ENCODE peak calls at places on chromosome 10, in four cellular contexts. C is germinal center, M is AG08395, V is dermis microvascular lymphatic vessel endothelial cell. B is an unnamed sample.

GRCh38 chr10:6203331-6204062 is 765 bp downstream of the PFKFB3 start:
- DNase-seq in C (peak), M (peak), V (peak), B (peak)

GRCh38 chr10:99676435-99676834 is 17.1 kb downstream of the ENTPD7 start:
- DNase-seq in C (no peak), M (peak), V (no peak), B (no peak)

GRCh38 chr10:91144961-91145360 is 75.5 kb upstream of the PCGF5 start:
- DNase-seq in C (no peak), M (no peak), V (no peak), B (no peak)

GRCh38 chr10:93075369-93076221 is 1.9 kb downstream of the CYP26A1 start:
- DNase-seq in C (no peak), M (no peak), V (no peak), B (no peak)

GRCh38 chr10:5587151-5588079 is 62.7 kb downstream of the CALML3 start:
- DNase-seq in C (no peak), M (no peak), V (peak), B (no peak)

GRCh38 chr10:90862908-90863514 is 5.2 kb upstream of the HTR7 start:
- DNase-seq in C (peak), M (peak), V (peak), B (no peak)

GRCh38 chr10:3057946-3058345 is 9.4 kb upstream of the PFKP start:
- DNase-seq in C (no peak), M (no peak), V (no peak), B (no peak)

GRCh38 chr10:36341466-36341865 is 699.4 kb upstream of the FZD8 start:
- DNase-seq in C (no peak), M (no peak), V (no peak), B (no peak)

GRCh38 chr10:119859422-119860258 is 13.0 kb downstream of the MCMBP start:
- DNase-seq in C (peak), M (peak), V (peak), B (no peak)

GRCh38 chr10:7520496-7521485 is 110.0 kb upstream of the SFMBT2 start:
- DNase-seq in C (peak), M (no peak), V (no peak), B (no peak)

GRCh38 chr10:126565456-126565855 is 105.0 kb downstream of the C10orf90 start:
- DNase-seq in C (no peak), M (no peak), V (no peak), B (no peak)

GRCh38 chr10:3828404-3829192 is 43.6 kb upstream of the KLF6 start:
- DNase-seq in C (no peak), M (peak), V (peak), B (no peak)

GRCh38 chr10:1185911-1186692 is 129.9 kb downstream of the WDR37 start:
- DNase-seq in C (no peak), M (no peak), V (no peak), B (no peak)

GRCh38 chr10:91762878-91763277 is 35.3 kb upstream of the TNKS2 start:
- DNase-seq in C (no peak), M (no peak), V (no peak), B (no peak)

GRCh38 chr10:6721480-6721879 is 141.4 kb upstream of the PRKCQ start:
- DNase-seq in C (no peak), M (peak), V (peak), B (no peak)

GRCh38 chr10:102646610-102647432 is 2.5 kb downstream of the TRIM8 start:
- DNase-seq in C (peak), M (no peak), V (no peak), B (no peak)

GRCh38 chr10:63672491-63672890 is 151.3 kb downstream of the REEP3 start:
- DNase-seq in C (no peak), M (no peak), V (peak), B (no peak)

GRCh38 chr10:132263866-132264265 is 43.9 kb downstream of the STK32C start:
- DNase-seq in C (no peak), M (no peak), V (no peak), B (no peak)

GRCh38 chr10:3829193-3830050 is 44.4 kb upstream of the KLF6 start:
- DNase-seq in C (no peak), M (no peak), V (peak), B (no peak)

GRCh38 chr10:72688208-72688651 is 3.7 kb upstream of the MCU start:
- DNase-seq in C (no peak), M (peak), V (peak), B (no peak)

GRCh38 chr10:154348-154747 is 19.1 kb downstream of the ZMYND11 start:
- DNase-seq in C (no peak), M (peak), V (no peak), B (no peak)

GRCh38 chr10:43479275-43479674 is 42.4 kb downstream of the ZNF487 start:
- DNase-seq in C (no peak), M (no peak), V (no peak), B (no peak)

GRCh38 chr10:6215241-6215640 is 12.5 kb downstream of the PFKFB3 start:
- DNase-seq in C (no peak), M (no peak), V (no peak), B (no peak)

GRCh38 chr10:62501547-62501946 is 127.4 kb downstream of the ZNF365 start:
- DNase-seq in C (no peak), M (peak), V (no peak), B (no peak)

GRCh38 chr10:71868192-71868697 is 17.2 kb upstream of the PSAP start:
- DNase-seq in C (no peak), M (peak), V (no peak), B (no peak)

GRCh38 chr10:10223129-10223528 is 794.5 kb upstream of the CELF2 start:
- DNase-seq in C (no peak), M (no peak), V (no peak), B (no peak)